ENCODE peak calls at places on chromosomes 12 and 14, in seven cellular contexts. W is Peyer's patch, A is stomach, F is hepatocyte, J is sigmoid colon, S is body of pancreas, B is esophagus squamous epithelium. V is an unnamed sample. For H3K4me1, the result is how much of the 10 kb centered on the place peaks cover.

GRCh38 chr12:92987846-92988621 is 58.9 kb upstream of the EEA1 start:
- DNase-seq in W (no peak), S (peak), B (no peak), J (no peak), F (no peak), A (no peak), V (peak)

GRCh38 chr12:28966049-28966778 is 182.9 kb upstream of the FAR2 start:
- DNase-seq in J (peak), B (no peak), S (peak), F (no peak), A (peak), W (no peak), V (peak)

GRCh38 chr12:96208346-96208745 is 14.2 kb downstream of the ELK3 start:
- DNase-seq in B (no peak), J (no peak), W (no peak), F (no peak), A (no peak), S (no peak), V (no peak)

GRCh38 chr14:21825147-21825743 is 151.6 kb upstream of the OR4E1 start:
- DNase-seq in F (peak), W (no peak), J (no peak), S (no peak), B (no peak), A (no peak), V (no peak)

GRCh38 chr12:5745251-5745888 is 199.7 kb downstream of the ANO2 start:
- DNase-seq in W (peak), J (no peak), A (peak), F (peak), S (peak), B (no peak), V (peak)

GRCh38 chr14:66070542-66071319 is 415.4 kb upstream of the CCDC196 start:
- DNase-seq in A (peak), B (no peak), F (peak), S (peak), J (no peak), W (no peak), V (no peak)

GRCh38 chr12:80373666-80374065 is 70.4 kb upstream of the PTPRQ start:
- DNase-seq in A (no peak), J (no peak), B (no peak), F (peak), W (no peak), S (no peak), V (no peak)

GRCh38 chr14:55077155-55077554 is 25.7 kb downstream of the MAPK1IP1L start:
- DNase-seq in B (no peak), J (no peak), A (peak), W (no peak), S (no peak), F (peak), V (no peak)

GRCh38 chr12:48336564-48336963 is 14.2 kb downstream of the ZNF641 start:
- DNase-seq in B (no peak), F (no peak), S (no peak), J (no peak), W (no peak), A (no peak), V (no peak)

GRCh38 chr12:697426-697825 is 34.2 kb upstream of the NINJ2 start:
- DNase-seq in F (no peak), B (no peak), W (no peak), A (no peak), S (no peak), J (no peak), V (no peak)

GRCh38 chr14:75310295-75311059 is 31.8 kb downstream of the FOS start:
- DNase-seq in F (peak), W (peak), B (no peak), S (peak), A (peak), J (peak), V (peak)

GRCh38 chr12:124233041-124233836 is 61.7 kb upstream of the RFLNA start:
- DNase-seq in F (peak), S (no peak), A (peak), J (no peak), W (no peak), B (no peak), V (no peak)

GRCh38 chr12:124328116-124328515 is 33.2 kb downstream of the RFLNA start:
- DNase-seq in W (no peak), B (no peak), F (no peak), J (no peak), A (peak), S (no peak), V (no peak)

GRCh38 chr12:48788522-48788851 is 402 bp downstream of the ADCY6 start:
- DNase-seq in W (no peak), B (no peak), S (peak), F (no peak), A (no peak), J (no peak), V (no peak)

GRCh38 chr12:100668939-100669536 is 95.6 kb downstream of the GAS2L3 start:
- DNase-seq in F (peak), B (no peak), S (peak), J (no peak), W (peak), A (peak), V (peak)

GRCh38 chr12:122356192-122356635 is 66.3 kb downstream of the CLIP1 start:
- DNase-seq in A (peak), J (no peak), S (peak), W (no peak), B (no peak), F (peak), V (no peak)

GRCh38 chr12:38878986-38879385 is 26.4 kb downstream of the CPNE8 start:
- DNase-seq in W (no peak), F (no peak), A (no peak), B (no peak), J (no peak), S (no peak), V (no peak)

GRCh38 chr12:107221909-107222308 is 128.6 kb upstream of the CRY1 start:
- DNase-seq in S (no peak), J (no peak), A (no peak), F (no peak), W (no peak), B (no peak), V (no peak)

GRCh38 chr14:80211143-80212024 is at the start of gene DIO2:
- DNase-seq in B (no peak), W (no peak), A (no peak), S (peak), J (no peak), F (peak), V (no peak)

GRCh38 chr12:108004368-108004767 is 124.7 kb upstream of the WSCD2 start:
- DNase-seq in J (no peak), S (no peak), B (no peak), W (no peak), F (peak), A (no peak), V (no peak)

DNA sequence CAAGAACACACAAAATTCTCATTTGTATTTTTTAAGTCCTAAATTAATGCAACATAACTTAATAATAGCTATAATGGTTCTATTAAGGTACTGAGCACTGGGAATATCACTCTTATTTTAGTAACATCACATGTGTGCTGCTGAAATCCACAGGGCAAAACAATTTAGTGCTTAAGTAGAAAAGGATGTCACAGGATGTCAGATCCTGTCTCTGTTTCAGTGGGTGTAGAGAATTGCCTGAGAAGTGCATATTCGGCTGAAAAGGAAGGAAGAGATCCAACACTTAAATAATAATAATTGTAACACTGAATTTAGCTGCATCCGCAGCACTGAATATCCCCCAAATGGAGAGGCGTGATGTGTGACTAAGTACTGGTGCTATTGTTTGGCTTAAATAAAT is 8.6 kb downstream of the LDHB start:
- DNase-seq in B (no peak), A (no peak), S (no peak), J (no peak), W (no peak), F (no peak), V (no peak)
- H3K4me3 ChIP-seq in B (no peak), A (no peak), S (no peak), J (no peak), W (no peak), F (no peak), V (no peak)

GRCh38 chr14:92646952-92647461 is 101.4 kb downstream of the LGMN start:
- DNase-seq in J (peak), B (no peak), W (no peak), S (no peak), A (no peak), F (peak), V (no peak)

GRCh38 chr14:92649066-92649465 is 99.4 kb downstream of the LGMN start:
- DNase-seq in F (no peak), S (no peak), J (no peak), W (no peak), B (no peak), A (no peak), V (no peak)

GRCh38 chr14:92645841-92646478 is 102.5 kb downstream of the LGMN start:
- DNase-seq in W (no peak), A (no peak), J (no peak), B (no peak), F (no peak), S (no peak), V (no peak)

GRCh38 chr14:92649934-92650545 is 98.4 kb downstream of the LGMN start:
- DNase-seq in F (no peak), J (peak), A (peak), S (no peak), B (peak), W (no peak), V (peak)

DNA sequence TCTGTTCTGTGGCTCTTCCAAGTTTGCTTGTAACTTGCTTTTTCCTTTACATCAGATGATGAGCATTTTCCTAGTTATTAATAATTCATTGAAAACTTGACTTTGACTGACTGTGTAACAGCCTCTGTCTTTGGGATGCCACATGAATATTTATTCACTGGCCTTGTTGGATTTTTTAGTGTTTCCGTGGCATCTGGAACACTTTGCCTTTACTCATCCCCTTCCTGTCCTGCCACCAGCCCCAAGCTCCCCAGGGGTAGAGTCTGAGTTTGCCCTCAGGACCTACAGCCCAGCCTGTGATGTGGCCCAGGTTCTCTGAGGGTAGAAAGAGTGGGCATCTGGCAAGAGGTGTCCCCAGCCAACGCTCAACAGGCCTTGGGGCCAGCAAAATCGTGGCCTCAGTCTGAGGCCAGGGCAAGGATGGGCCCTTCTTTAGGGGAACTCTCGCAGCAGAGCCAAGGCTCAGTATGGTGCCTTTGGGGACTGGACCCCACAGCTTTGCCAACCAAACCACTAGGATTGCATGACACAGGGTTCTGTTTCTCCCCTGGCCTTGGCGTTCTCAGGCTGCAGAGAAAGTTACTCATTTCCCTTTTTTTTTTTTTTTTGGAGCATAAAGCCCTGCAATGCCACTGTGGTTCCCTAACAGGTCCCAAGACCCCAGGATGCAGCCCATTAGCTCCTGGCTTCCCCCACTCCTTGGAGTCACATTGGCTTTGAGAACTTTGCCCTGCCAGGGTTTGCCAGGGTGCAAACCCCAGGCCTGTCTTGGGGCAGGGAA is 100.7 kb downstream of the LGMN start:
- DNase-seq in A (no peak), W (no peak), S (no peak), B (no peak), F (no peak), J (no peak), V (no peak)
- H3K4me1 ChIP-seq in A (under half), W (under half), S (under half), B (half or more), F (under half), J (half or more), V (under half)

DNA sequence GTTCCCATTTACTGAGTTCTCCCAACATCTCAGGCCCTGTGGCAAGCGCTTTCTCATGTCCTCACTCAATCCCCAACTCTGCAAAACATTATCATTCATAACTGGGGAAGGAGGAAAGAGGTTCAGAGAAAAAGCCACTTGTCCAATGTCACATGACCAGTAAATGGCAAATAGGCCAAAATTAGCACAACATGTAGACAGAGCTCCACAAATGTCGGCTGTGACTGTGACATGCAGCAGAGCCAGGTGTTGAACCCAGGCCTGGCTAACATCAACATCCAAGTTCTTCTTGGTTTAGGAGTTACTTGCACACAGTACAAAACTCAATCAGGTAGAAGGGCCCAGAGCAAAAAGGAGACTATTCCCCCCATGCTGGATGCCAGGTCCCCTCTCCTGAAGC is 10.8 kb downstream of the KCTD10 start:
- DNase-seq in A (no peak), J (no peak), W (no peak), F (no peak), B (no peak), S (no peak), V (no peak)
- H3K4me3 ChIP-seq in A (no peak), J (no peak), W (no peak), F (no peak), B (no peak), S (no peak), V (no peak)

GRCh38 chr14:104086210-104086660 is 735 bp downstream of the ASPG start:
- DNase-seq in A (no peak), B (no peak), F (peak), J (no peak), W (peak), S (peak), V (no peak)
- H3K4me1 ChIP-seq in A (under half), B (under half), F (under half), J (under half), W (under half), S (under half), V (under half)

GRCh38 chr14:99266181-99267178 is 5.5 kb downstream of the BCL11B start:
- DNase-seq in S (peak), W (peak), B (no peak), A (peak), F (peak), J (peak), V (peak)
- H3K4me3 ChIP-seq in S (no peak), W (no peak), B (peak), A (no peak), F (no peak), J (no peak), V (no peak)

GRCh38 chr14:68627868-68628604 is 164.8 kb downstream of the ZFP36L1 start:
- DNase-seq in B (no peak), W (peak), F (peak), S (peak), J (no peak), A (peak), V (no peak)
- H3K4me1 ChIP-seq in B (half or more), W (under half), F (under half), S (half or more), J (half or more), A (under half), V (under half)